ENCODE peak calls at places on chromosomes 2 and 18, in eight cellular contexts. S is GM23338, U is neural progenitor cell, A is hepatocyte, F is SK-N-SH, B is HCT116, C is MM.1S, L is OCI-LY7. I is an unnamed sample.

GRCh38 chr2:15145919-15146318 is 415.2 kb downstream of the NBAS start:
- DNase-seq in S (no peak), U (no peak), A (no peak), F (no peak), B (no peak), C (no peak), L (no peak), I (no peak)

GRCh38 chr2:73063909-73064875 is 7.3 kb downstream of the SFXN5 start:
- DNase-seq in S (peak; percentile 55), U (no peak), A (peak; percentile 63), F (no peak), B (peak; percentile 68), C (no peak), L (no peak), I (peak; percentile 85)

GRCh38 chr2:133988316-133988891 is 265.5 kb upstream of the MGAT5 start:
- DNase-seq in S (no peak), U (no peak), A (no peak), F (no peak), B (no peak), C (no peak), L (no peak), I (no peak)

GRCh38 chr2:232623768-232624553 is 9.4 kb upstream of the EFHD1 start:
- DNase-seq in S (no peak), U (no peak), A (no peak), F (no peak), B (no peak), C (no peak), L (no peak), I (no peak)

GRCh38 chr2:120904379-120904778 is 168.7 kb downstream of the GLI2 start:
- DNase-seq in S (peak; percentile 48), U (no peak), A (no peak), F (peak; percentile 44), B (no peak), C (no peak), L (no peak), I (no peak)

GRCh38 chr2:114316532-114317300 is 125.7 kb upstream of the DPP10 start:
- DNase-seq in S (no peak), U (no peak), A (no peak), F (no peak), B (no peak), C (no peak), L (no peak), I (no peak)

GRCh38 chr2:17667898-17668297 is 85.7 kb downstream of the SMC6 start:
- DNase-seq in S (no peak), U (no peak), A (no peak), F (no peak), B (no peak), C (no peak), L (no peak), I (no peak)

GRCh38 chr2:205685314-205686230 is 3.3 kb downstream of the NRP2 start:
- DNase-seq in S (peak; percentile 85), U (peak; percentile 84), A (no peak), F (peak; percentile 76), B (no peak), C (no peak), L (no peak), I (peak; percentile 63)

GRCh38 chr2:96233880-96234316 is 25.3 kb upstream of the STARD7 start:
- DNase-seq in S (no peak), U (no peak), A (no peak), F (no peak), B (no peak), C (no peak), L (peak; percentile 84), I (no peak)

GRCh38 chr2:173278794-173279527 is 75.7 kb upstream of the CDCA7 start:
- DNase-seq in S (no peak), U (no peak), A (no peak), F (no peak), B (no peak), C (no peak), L (no peak), I (no peak)

GRCh38 chr2:172052000-172052983 is 33.0 kb upstream of the DLX1 start:
- DNase-seq in S (no peak), U (no peak), A (no peak), F (peak; percentile 28), B (no peak), C (no peak), L (no peak), I (no peak)

GRCh38 chr2:9239616-9240015 is 33.0 kb downstream of the ASAP2 start:
- DNase-seq in S (no peak), U (no peak), A (no peak), F (no peak), B (no peak), C (no peak), L (no peak), I (no peak)

GRCh38 chr2:106264203-106264602 is 70.1 kb upstream of the UXS1 start:
- DNase-seq in S (no peak), U (no peak), A (no peak), F (no peak), B (no peak), C (no peak), L (no peak), I (no peak)

GRCh38 chr2:120539937-120540718 is 194.2 kb downstream of the INHBB start:
- DNase-seq in S (peak; percentile 36), U (peak; percentile 23), A (peak; percentile 88), F (peak; percentile 45), B (no peak), C (no peak), L (no peak), I (peak; percentile 60)

GRCh38 chr18:62106271-62106670 is 80.6 kb downstream of the PIGN start:
- DNase-seq in S (no peak), U (no peak), A (no peak), F (no peak), B (no peak), C (no peak), L (no peak), I (no peak)

GRCh38 chr2:73868204-73868978 is 24.4 kb upstream of the ACTG2 start:
- DNase-seq in S (peak; percentile 22), U (no peak), A (no peak), F (no peak), B (no peak), C (no peak), L (no peak), I (peak; percentile 75)

GRCh38 chr2:45950606-45951005 is 299.1 kb downstream of the PRKCE start:
- DNase-seq in S (no peak), U (no peak), A (no peak), F (no peak), B (no peak), C (no peak), L (no peak), I (no peak)

DNA sequence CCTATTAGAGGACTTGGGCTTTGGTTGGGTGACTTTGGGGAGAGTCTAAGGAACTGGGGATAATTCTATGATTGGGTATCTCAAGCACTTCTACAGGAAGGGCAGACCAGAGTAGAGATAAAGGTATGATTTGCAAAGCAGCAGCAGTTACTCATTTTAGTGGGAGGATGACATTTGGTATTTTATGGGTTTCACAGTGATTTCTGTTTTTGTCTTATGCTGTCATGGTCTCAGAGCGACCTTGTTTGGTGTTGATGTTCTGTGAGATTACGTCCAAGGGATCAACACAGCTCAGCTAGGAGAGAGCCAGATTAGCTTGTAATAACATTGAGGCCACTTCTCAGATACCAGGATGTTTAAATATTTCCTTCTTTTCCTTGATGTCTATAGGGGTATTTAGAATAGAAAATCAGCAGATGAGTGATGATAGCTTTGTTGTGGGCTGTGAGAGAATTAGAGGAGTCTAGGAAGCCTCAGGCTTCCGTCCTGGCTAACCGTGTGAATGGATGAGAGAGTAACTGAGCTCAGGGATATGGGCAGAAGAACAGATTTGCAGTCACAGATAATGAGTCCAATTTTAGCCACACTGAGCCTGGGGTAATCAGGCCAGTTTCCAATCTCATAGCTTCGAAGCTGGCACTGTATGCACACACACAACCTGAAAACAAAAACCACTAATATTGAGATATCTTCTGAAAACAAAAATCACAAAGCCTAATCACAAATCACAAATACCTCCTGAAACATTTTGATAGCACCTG is 18.4 kb downstream of the TTR start:
- DNase-seq in S (no peak), U (no peak), A (no peak), F (no peak), B (no peak), C (no peak), L (no peak), I (no peak)
- TF ChIP-seq EZH2phosphoT487 in S (no peak), U (no peak), A (no peak), F (no peak), B (no peak), C (no peak), L (no peak), I (no peak)

DNA sequence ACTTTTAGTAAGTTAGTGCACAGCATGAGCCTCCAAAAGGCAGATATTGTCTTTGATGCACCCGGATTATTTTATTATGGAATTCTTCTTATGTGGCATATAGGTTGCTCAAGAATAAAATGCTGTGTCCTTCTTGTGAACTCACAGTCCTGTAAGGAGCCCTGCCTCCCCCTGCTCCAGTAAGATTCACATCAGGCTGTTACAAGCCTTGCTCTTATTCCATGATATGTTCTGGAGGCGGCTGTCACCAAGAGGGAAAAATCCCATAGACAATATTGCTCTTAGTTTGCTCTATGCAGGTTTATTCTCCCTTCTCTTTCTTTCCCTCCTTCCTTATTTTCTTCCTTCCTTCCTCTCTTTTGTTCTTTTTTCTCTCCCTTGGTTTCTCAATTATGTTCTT is 182.3 kb downstream of the MYT1L start:
- DNase-seq in S (no peak), U (no peak), A (no peak), F (no peak), B (no peak), C (no peak), L (no peak), I (no peak)
- TF ChIP-seq CTCF in S (no peak), U (no peak), A (no peak), F (no peak), B (no peak), C (no peak), L (no peak), I (no peak)

GRCh38 chr18:74874351-74874750 is 276.7 kb downstream of the ZNF407 start:
- DNase-seq in S (no peak), U (no peak), A (no peak), F (no peak), B (no peak), C (no peak), L (no peak), I (no peak)
- TF ChIP-seq EZH2phosphoT487 in S (no peak), U (no peak), A (no peak), F (no peak), B (no peak), C (no peak), L (no peak), I (no peak)

GRCh38 chr2:189147361-189147760 is 32.2 kb downstream of the COL5A2 start:
- DNase-seq in S (no peak), U (no peak), A (no peak), F (no peak), B (no peak), C (no peak), L (no peak), I (no peak)

GRCh38 chr2:189146553-189146952 is 33.0 kb downstream of the COL5A2 start:
- DNase-seq in S (no peak), U (no peak), A (no peak), F (no peak), B (no peak), C (no peak), L (no peak), I (no peak)

GRCh38 chr2:189144700-189145211 is 34.8 kb downstream of the COL5A2 start:
- DNase-seq in S (no peak), U (no peak), A (no peak), F (no peak), B (no peak), C (no peak), L (no peak), I (no peak)

GRCh38 chr2:189143930-189144329 is 35.6 kb downstream of the COL5A2 start:
- DNase-seq in S (no peak), U (no peak), A (peak; percentile 19), F (no peak), B (no peak), C (no peak), L (no peak), I (no peak)

GRCh38 chr2:189142893-189143759 is 36.4 kb downstream of the COL5A2 start:
- DNase-seq in S (peak; percentile 85), U (peak; percentile 76), A (peak; percentile 58), F (no peak), B (peak; percentile 62), C (peak; percentile 49), L (peak; percentile 56), I (peak; percentile 76)
- TF ChIP-seq CTCF in S (peak; percentile 99), U (peak; percentile 96), A (peak; percentile 70), F (peak; percentile 70), B (peak; percentile 99), C (peak; percentile 98), L (peak; percentile 96), I (peak; percentile 99)